ENCODE peak calls at places on chromosomes 7 and 10, in four cellular contexts. M is NCI-H1105 treated with DMSO at 0.1 percent for 48 hours; H is GM19239; R is stimulated activated CD8-positive, alpha-beta memory T cell treated with anti-CD3 and anti-CD28 coated beads, Interleukin-12 subunit alpha, Interleukin-12 subunit beta, amount 100 ng/mL, for 1 hour. O is an unnamed sample.
A peak's percentile ranks its signal among the peaks of the same experiment; 100 is the strongest.

GRCh38 chr7:130356760-130357611 is 12.4 kb downstream of the CPA5 start:
- DNase-seq in H (no peak), M (no peak), R (no peak), O (no peak)

GRCh38 chr10:8951440-8952089 is 897.1 kb downstream of the GATA3 start:
- DNase-seq in H (no peak), R (no peak), M (no peak), O (no peak)

GRCh38 chr10:95201736-95202135 is 7.7 kb downstream of the ACSM6 start:
- DNase-seq in M (no peak), R (no peak), H (no peak), O (no peak)

GRCh38 chr10:97686301-97686961 is 610 bp downstream of the AVPI1 start:
- DNase-seq in R (peak; percentile 8), M (no peak), H (no peak), O (no peak)

GRCh38 chr7:156545989-156546388 is 94.6 kb upstream of the RNF32 start:
- DNase-seq in H (no peak), M (no peak), R (no peak), O (no peak)

GRCh38 chr10:72702868-72703581 is 11.1 kb downstream of the MCU start:
- DNase-seq in R (no peak), M (no peak), H (no peak), O (no peak)

GRCh38 chr7:141402277-141402996 is 148.8 kb upstream of the AGK start:
- DNase-seq in H (no peak), R (no peak), M (no peak), O (no peak)

GRCh38 chr7:80721880-80722595 is 83.6 kb downstream of the CD36 start:
- DNase-seq in H (no peak), R (no peak), M (no peak), O (no peak)

GRCh38 chr7:152761116-152761748 is 1.7 kb downstream of the ACTR3B start:
- DNase-seq in R (no peak), H (no peak), M (no peak), O (no peak)

GRCh38 chr7:17523813-17524741 is 225.6 kb downstream of the AHR start:
- DNase-seq in R (no peak), H (no peak), M (peak; percentile 46), O (no peak)

GRCh38 chr10:73478636-73479035 is 17.2 kb downstream of the PPP3CB start:
- DNase-seq in H (no peak), R (no peak), M (no peak), O (no peak)

GRCh38 chr10:102673961-102674511 is 29.8 kb downstream of the TRIM8 start:
- DNase-seq in R (peak; percentile 52), H (no peak), M (peak; percentile 77), O (no peak)

GRCh38 chr7:98352621-98353020 is 48.3 kb downstream of the BAIAP2L1 start:
- DNase-seq in R (no peak), M (no peak), H (no peak), O (no peak)

GRCh38 chr7:69912141-69912540 is 313.9 kb downstream of the AUTS2 start:
- DNase-seq in M (no peak), H (no peak), R (no peak), O (no peak)

GRCh38 chr7:142886866-142887265 is 1.3 kb upstream of the TRPV6 start:
- DNase-seq in H (no peak), R (no peak), M (no peak), O (no peak)

GRCh38 chr7:86833360-86833759 is 189.7 kb downstream of the GRM3 start:
- DNase-seq in R (no peak), H (no peak), M (no peak), O (no peak)

GRCh38 chr10:129501652-129502436 is 34.8 kb downstream of the MGMT start:
- DNase-seq in H (peak; percentile 26), M (peak; percentile 22), R (no peak), O (no peak)

GRCh38 chr10:46020344-46020656 is 10.1 kb downstream of the NCOA4 start:
- DNase-seq in H (no peak), R (no peak), M (no peak), O (no peak)

GRCh38 chr10:102230861-102231356 is 4.8 kb downstream of the ELOVL3 start:
- DNase-seq in M (peak; percentile 12), H (no peak), R (no peak), O (no peak)

GRCh38 chr10:64091889-64092288 is 570.7 kb downstream of the REEP3 start:
- DNase-seq in M (no peak), R (no peak), H (no peak), O (no peak)